ENCODE peak calls at places on chromosomes 6 and 20, in five cellular contexts. S is Ammon's horn, E is right cardiac atrium, A is dermis microvascular lymphatic vessel endothelial cell, T is amniotic stem cell. M is an unnamed sample.

GRCh38 chr6:6191476-6191875 is 129.0 kb downstream of the F13A1 start:
- DNase-seq in S (no peak), E (no peak), A (no peak), T (no peak), M (no peak)

GRCh38 chr6:48069280-48069679 is 41.7 kb downstream of the PTCHD4 start:
- DNase-seq in S (peak; percentile 7), E (no peak), A (no peak), T (no peak), M (no peak)

GRCh38 chr6:147046131-147046530 is 158.1 kb upstream of the STXBP5 start:
- DNase-seq in S (no peak), E (no peak), A (no peak), T (no peak), M (no peak)

GRCh38 chr6:41039060-41039998 is at the start of gene UNC5CL:
- DNase-seq in S (peak; percentile 21), E (no peak), A (no peak), T (no peak), M (no peak)

GRCh38 chr6:78487401-78487800 is 379.9 kb upstream of the IRAK1BP1 start:
- DNase-seq in S (no peak), E (no peak), A (no peak), T (no peak), M (no peak)

GRCh38 chr6:52909531-52909930 is at the start of gene GSTA3:
- DNase-seq in S (no peak), E (no peak), A (no peak), T (no peak), M (no peak)

GRCh38 chr6:137903933-137904821 is 37.1 kb downstream of the TNFAIP3 start:
- DNase-seq in S (no peak), E (no peak), A (no peak), T (no peak), M (no peak)

GRCh38 chr6:67615796-67616195 is 1019.3 kb upstream of the ADGRB3 start:
- DNase-seq in S (no peak), E (no peak), A (no peak), T (no peak), M (no peak)

GRCh38 chr6:111597687-111598086 is 8.0 kb downstream of the TRAF3IP2 start:
- DNase-seq in S (no peak), E (peak; percentile 60), A (no peak), T (no peak), M (no peak)

GRCh38 chr6:28953039-28953872 is 29.5 kb upstream of the TRIM27 start:
- DNase-seq in S (peak; percentile 48), E (peak; percentile 60), A (no peak), T (no peak), M (no peak)

GRCh38 chr6:157162756-157163433 is 160.4 kb downstream of the TMEM242 start:
- DNase-seq in S (peak; percentile 61), E (peak; percentile 48), A (no peak), T (no peak), M (no peak)

GRCh38 chr6:146357578-146358340 is 185.9 kb upstream of the RAB32 start:
- DNase-seq in S (no peak), E (no peak), A (peak; percentile 27), T (peak; percentile 49), M (no peak)

GRCh38 chr6:50264995-50265571 is 215.4 kb upstream of the DEFB112 start:
- DNase-seq in S (peak; percentile 29), E (no peak), A (no peak), T (no peak), M (no peak)

GRCh38 chr6:28281288-28282064 is at the start of gene PGBD1:
- DNase-seq in S (peak; percentile 77), E (peak; percentile 94), A (peak; percentile 39), T (peak; percentile 52), M (peak; percentile 90)

GRCh38 chr20:2750343-2751251 is 49.8 kb downstream of the CPXM1 start:
- DNase-seq in S (no peak), E (peak; percentile 72), A (no peak), T (no peak), M (no peak)

GRCh38 chr20:48536206-48536605 is 291.6 kb downstream of the PREX1 start:
- DNase-seq in S (no peak), E (no peak), A (no peak), T (no peak), M (no peak)

GRCh38 chr6:72624557-72625160 is 2.8 kb downstream of the KCNQ5 start:
- DNase-seq in S (no peak), E (no peak), A (no peak), T (no peak), M (no peak)

GRCh38 chr6:83868639-83869038 is 9.2 kb downstream of the CYB5R4 start:
- DNase-seq in S (no peak), E (no peak), A (no peak), T (no peak), M (no peak)

GRCh38 chr6:52663120-52663934 is 7.6 kb upstream of the TMEM14A start:
- DNase-seq in S (peak; percentile 90), E (no peak), A (peak; percentile 62), T (peak; percentile 42), M (peak; percentile 33)

GRCh38 chr6:1524040-1524480 is 85.7 kb upstream of the FOXC1 start:
- DNase-seq in S (peak; percentile 61), E (peak; percentile 91), A (peak; percentile 36), T (no peak), M (peak; percentile 80)

GRCh38 chr6:53647437-53648094 is 18.0 kb downstream of the KLHL31 start:
- DNase-seq in S (peak; percentile 48), E (no peak), A (no peak), T (no peak), M (no peak)

GRCh38 chr20:19688031-19688806 is 69.8 kb upstream of the RIN2 start:
- DNase-seq in S (peak; percentile 80), E (peak; percentile 94), A (peak; percentile 9), T (peak; percentile 77), M (peak; percentile 88)

GRCh38 chr6:158869010-158869603 is 49.9 kb upstream of the EZR start:
- DNase-seq in S (peak; percentile 45), E (peak; percentile 68), A (no peak), T (no peak), M (no peak)

GRCh38 chr6:124487778-124488431 is 474.3 kb upstream of the RNF217 start:
- DNase-seq in S (no peak), E (no peak), A (no peak), T (no peak), M (no peak)

GRCh38 chr6:98067375-98067774 is 767.0 kb upstream of the POU3F2 start:
- DNase-seq in S (no peak), E (no peak), A (no peak), T (no peak), M (no peak)

GRCh38 chr20:7841967-7842301 is 98.3 kb downstream of the HAO1 start:
- DNase-seq in S (peak; percentile 8), E (peak; percentile 85), A (no peak), T (peak; percentile 66), M (peak; percentile 46)

GRCh38 chr6:6586671-6587526 is 1.6 kb upstream of the LY86 start:
- DNase-seq in S (no peak), E (no peak), A (no peak), T (no peak), M (no peak)

GRCh38 chr20:57400821-57401564 is 9.8 kb downstream of the RBM38 start:
- DNase-seq in S (no peak), E (peak; percentile 46), A (no peak), T (no peak), M (peak; percentile 37)

GRCh38 chr6:127366281-127367022 is 23.0 kb upstream of the ECHDC1 start:
- DNase-seq in S (no peak), E (no peak), A (no peak), T (peak; percentile 79), M (peak; percentile 30)

GRCh38 chr20:12058201-12058600 is 140.5 kb downstream of the BTBD3 start:
- DNase-seq in S (no peak), E (no peak), A (no peak), T (no peak), M (no peak)

GRCh38 chr20:52481443-52481842 is 289.9 kb upstream of the ZFP64 start:
- DNase-seq in S (no peak), E (no peak), A (peak; percentile 74), T (no peak), M (no peak)

GRCh38 chr6:170096191-170096802 is 194.6 kb downstream of the DLL1 start:
- DNase-seq in S (no peak), E (peak; percentile 47), A (no peak), T (no peak), M (peak; percentile 1)

GRCh38 chr6:160138839-160139419 is 17.3 kb downstream of the SLC22A1 start:
- DNase-seq in S (no peak), E (no peak), A (no peak), T (no peak), M (no peak)

GRCh38 chr6:15430947-15431405 is 185.1 kb downstream of the JARID2 start:
- DNase-seq in S (peak; percentile 62), E (no peak), A (no peak), T (no peak), M (no peak)

GRCh38 chr6:41901882-41902519 is 6.8 kb upstream of the USP49 start:
- DNase-seq in S (no peak), E (peak; percentile 16), A (peak; percentile 14), T (no peak), M (no peak)

GRCh38 chr6:33962186-33962585 is 158.4 kb upstream of the MLN start:
- DNase-seq in S (no peak), E (no peak), A (no peak), T (no peak), M (no peak)